ENCODE peak calls at places on chromosome 14, in seven cellular contexts. F is SK-N-SH; N is A549; I is CD8-positive, alpha-beta memory T cell; H is tibial nerve; X is lung; Q is DND-41. K is an unnamed sample. For H3K4me1, the result is how much of the 10 kb centered on the place peaks cover.

GRCh38 chr14:66610154-66610563 is 102.2 kb downstream of the GPHN start:
- DNase-seq in F (no peak), N (no peak), I (no peak), H (no peak), X (no peak), Q (peak), K (no peak)

GRCh38 chr14:45526715-45527549 is 273.9 kb upstream of the MIS18BP1 start:
- DNase-seq in F (peak), N (peak), I (no peak), H (no peak), X (no peak), Q (peak), K (peak)

GRCh38 chr14:20302042-20302761 is 3.5 kb downstream of the TTC5 start:
- DNase-seq in F (no peak), N (no peak), I (no peak), H (no peak), X (no peak), Q (no peak), K (no peak)

GRCh38 chr14:101087614-101088394 is 184.3 kb upstream of the RTL1 start:
- DNase-seq in F (no peak), N (no peak), I (no peak), H (no peak), X (peak), Q (no peak), K (no peak)

GRCh38 chr14:74723134-74723533 is 10.2 kb downstream of the FCF1 start:
- DNase-seq in F (no peak), N (no peak), I (no peak), H (no peak), X (no peak), Q (no peak), K (no peak)

GRCh38 chr14:69535230-69535848 is 39.3 kb downstream of the CCDC177 start:
- DNase-seq in F (peak), N (peak), I (no peak), H (no peak), X (peak), Q (no peak), K (no peak)

GRCh38 chr14:69291891-69292586 is 32.1 kb downstream of the GALNT16 start:
- DNase-seq in F (no peak), N (no peak), I (no peak), H (no peak), X (no peak), Q (no peak), K (no peak)

GRCh38 chr14:100765296-100765695 is 38.6 kb downstream of the DLK1 start:
- DNase-seq in F (no peak), N (no peak), I (no peak), H (no peak), X (no peak), Q (no peak), K (no peak)

GRCh38 chr14:95531473-95531872 is 3.4 kb upstream of the GLRX5 start:
- DNase-seq in F (no peak), N (no peak), I (no peak), H (no peak), X (no peak), Q (no peak), K (peak)

GRCh38 chr14:50830044-50830931 is 674 bp downstream of the NIN start:
- DNase-seq in F (peak), N (peak), I (peak), H (no peak), X (peak), Q (peak), K (peak)

GRCh38 chr14:54686219-54686870 is 119.4 kb downstream of the SAMD4A start:
- DNase-seq in F (no peak), N (no peak), I (no peak), H (peak), X (no peak), Q (no peak), K (no peak)

GRCh38 chr14:75158843-75159614 is 17.4 kb downstream of the TMED10 start:
- DNase-seq in F (no peak), N (no peak), I (no peak), H (no peak), X (no peak), Q (no peak), K (no peak)

GRCh38 chr14:29805415-29806123 is 122.1 kb downstream of the PRKD1 start:
- DNase-seq in F (no peak), N (no peak), I (no peak), H (peak), X (peak), Q (no peak), K (no peak)

DNA sequence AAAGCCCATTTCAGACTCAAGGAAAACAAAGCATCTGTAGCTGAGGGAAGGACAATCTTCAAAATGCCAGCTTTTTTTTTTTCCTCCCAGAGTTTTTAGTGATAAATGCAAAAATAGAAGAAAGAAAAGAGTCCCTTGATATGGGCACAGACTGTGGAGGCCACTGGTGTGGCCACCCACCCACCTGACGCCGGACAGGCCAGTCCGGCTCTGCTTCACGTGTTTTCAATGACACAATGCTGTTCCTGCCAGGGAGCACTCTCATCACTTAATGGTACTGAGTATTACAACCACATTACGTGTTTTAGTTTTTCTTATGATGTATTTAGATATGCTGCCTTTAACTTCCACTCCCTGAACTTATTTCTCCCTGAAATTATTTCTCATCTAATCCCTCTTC is 155.7 kb upstream of the HIF1A start:
- DNase-seq in F (no peak), N (no peak), I (no peak), H (no peak), X (no peak), Q (no peak), K (no peak)
- H3K4me1 ChIP-seq in F (under half), N (half or more), I (under half), H (under half), X (under half), Q (under half), K (under half)

GRCh38 chr14:22981090-22982012 is 1.0 kb downstream of the AJUBA start:
- DNase-seq in F (peak), N (peak), I (no peak), H (no peak), X (no peak), Q (no peak), K (peak)
- H3K27ac ChIP-seq in F (peak), N (peak), I (no peak), H (peak), X (peak), Q (peak), K (no peak)

GRCh38 chr14:61498811-61499210 is 177.4 kb downstream of the PRKCH start:
- DNase-seq in F (no peak), N (no peak), I (no peak), H (no peak), X (no peak), Q (no peak), K (no peak)

GRCh38 chr14:61500046-61500445 is 178.7 kb downstream of the PRKCH start:
- DNase-seq in F (no peak), N (no peak), I (no peak), H (no peak), X (no peak), Q (no peak), K (no peak)

GRCh38 chr14:61501714-61502458 is 180.5 kb downstream of the PRKCH start:
- DNase-seq in F (no peak), N (no peak), I (no peak), H (no peak), X (no peak), Q (no peak), K (no peak)

GRCh38 chr14:61495809-61496208 is 174.4 kb downstream of the PRKCH start:
- DNase-seq in F (no peak), N (no peak), I (no peak), H (no peak), X (no peak), Q (no peak), K (no peak)

GRCh38 chr14:61498303-61498702 is 176.9 kb downstream of the PRKCH start:
- DNase-seq in F (no peak), N (no peak), I (no peak), H (no peak), X (no peak), Q (no peak), K (no peak)
- H3K4me1 ChIP-seq in F (under half), N (under half), I (half or more), H (under half), X (under half), Q (half or more), K (under half)

GRCh38 chr14:64756712-64757111 is 52.5 kb downstream of the PLEKHG3 start:
- DNase-seq in F (no peak), N (no peak), I (no peak), H (no peak), X (no peak), Q (no peak), K (no peak)

GRCh38 chr14:64757601-64758000 is 53.4 kb downstream of the PLEKHG3 start:
- DNase-seq in F (no peak), N (no peak), I (no peak), H (no peak), X (no peak), Q (no peak), K (no peak)

GRCh38 chr14:64758711-64759554 is 54.7 kb downstream of the PLEKHG3 start:
- DNase-seq in F (peak), N (peak), I (no peak), H (no peak), X (no peak), Q (no peak), K (no peak)

GRCh38 chr14:64759555-64759938 is 55.3 kb downstream of the PLEKHG3 start:
- DNase-seq in F (no peak), N (no peak), I (no peak), H (no peak), X (no peak), Q (no peak), K (no peak)

GRCh38 chr14:64758025-64758521 is 53.8 kb downstream of the PLEKHG3 start:
- DNase-seq in F (no peak), N (no peak), I (peak), H (no peak), X (no peak), Q (no peak), K (no peak)
- H3K27ac ChIP-seq in F (peak), N (peak), I (no peak), H (peak), X (no peak), Q (no peak), K (no peak)

DNA sequence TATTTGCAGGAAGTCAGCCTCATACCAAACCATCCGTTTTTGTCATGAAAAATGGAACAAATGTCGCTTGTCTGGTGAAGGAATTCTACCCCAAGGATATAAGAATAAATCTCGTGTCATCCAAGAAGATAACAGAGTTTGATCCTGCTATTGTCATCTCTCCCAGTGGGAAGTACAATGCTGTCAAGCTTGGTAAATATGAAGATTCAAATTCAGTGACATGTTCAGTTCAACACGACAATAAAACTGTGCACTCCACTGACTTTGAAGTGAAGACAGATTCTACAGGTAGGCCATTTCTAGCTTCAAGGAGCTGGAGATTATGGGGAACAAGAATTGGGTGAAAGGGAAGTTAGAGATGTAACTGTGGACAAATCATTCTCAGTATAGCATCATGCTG is 126.1 kb downstream of the DAD1 start:
- DNase-seq in F (no peak), N (no peak), I (no peak), H (no peak), X (no peak), Q (no peak), K (no peak)
- H3K4me1 ChIP-seq in F (under half), N (under half), I (under half), H (under half), X (under half), Q (half or more), K (under half)

GRCh38 chr14:48874701-48875100 is 711.5 kb downstream of the RPS29 start:
- DNase-seq in F (no peak), N (no peak), I (no peak), H (no peak), X (no peak), Q (no peak), K (no peak)
- H3K27ac ChIP-seq in F (no peak), N (no peak), I (no peak), H (no peak), X (no peak), Q (no peak), K (no peak)

GRCh38 chr14:92813201-92813600 is 19.1 kb downstream of the GOLGA5 start:
- DNase-seq in F (no peak), N (no peak), I (no peak), H (no peak), X (no peak), Q (no peak), K (no peak)
- H3K4me1 ChIP-seq in F (under half), N (under half), I (under half), H (under half), X (under half), Q (under half), K (under half)

DNA sequence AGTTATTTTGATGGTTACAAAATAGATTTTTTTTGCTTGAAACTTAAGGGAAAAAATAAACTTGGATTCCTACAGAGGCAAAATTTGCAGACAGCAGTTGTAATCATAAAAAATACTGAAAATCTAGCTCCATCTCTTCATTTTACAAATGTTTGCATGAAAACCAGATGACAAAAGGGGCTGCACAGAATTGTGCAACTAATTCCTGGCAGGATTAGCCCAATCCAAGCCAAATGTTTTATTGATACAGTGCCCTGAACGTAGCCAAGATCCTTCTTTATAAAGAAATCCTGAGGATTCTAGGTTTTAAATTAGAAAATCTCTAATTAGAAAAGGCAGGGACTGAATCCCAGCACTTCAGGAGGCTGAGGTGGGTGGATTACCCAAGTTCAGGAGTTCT is 356.4 kb upstream of the SEL1L start:
- DNase-seq in F (no peak), N (no peak), I (no peak), H (no peak), X (no peak), Q (no peak), K (no peak)
- H3K27ac ChIP-seq in F (no peak), N (no peak), I (no peak), H (no peak), X (no peak), Q (no peak), K (no peak)

GRCh38 chr14:22842211-22843122 is 6.1 kb downstream of the MMP14 start:
- DNase-seq in F (no peak), N (no peak), I (no peak), H (no peak), X (no peak), Q (no peak), K (no peak)
- H3K4me1 ChIP-seq in F (under half), N (under half), I (under half), H (under half), X (under half), Q (under half), K (under half)

GRCh38 chr14:59294662-59294992 is 106.2 kb downstream of the DAAM1 start:
- DNase-seq in F (no peak), N (no peak), I (no peak), H (no peak), X (no peak), Q (no peak), K (no peak)
- H3K27ac ChIP-seq in F (peak), N (no peak), I (no peak), H (peak), X (no peak), Q (no peak), K (no peak)